ENCODE peak calls at places on chromosomes 16 and 17, in seven cellular contexts. One of them, this sample, is unnamed.

GRCh38 chr16:66926171-66926570 is 836 bp upstream of the RRAD start:
- DNase-seq in brain microvascular endothelial cell: no peak
- DNase-seq in neural progenitor cell: no peak
- DNase-seq in A549: no peak
- DNase-seq in GM20000: peak; percentile 32
- DNase-seq in heart right ventricle: peak; percentile 75
- DNase-seq in heart left ventricle: peak; percentile 86
- DNase-seq in this sample: no peak

GRCh38 chr16:54176376-54176901 is 110.1 kb downstream of the IRX3 start:
- DNase-seq in neural progenitor cell: peak; percentile 13
- DNase-seq in A549: no peak
- DNase-seq in heart left ventricle: no peak
- DNase-seq in heart right ventricle: no peak
- DNase-seq in brain microvascular endothelial cell: no peak
- DNase-seq in GM20000: no peak
- DNase-seq in this sample: no peak

GRCh38 chr17:66655861-66656260 is 179.1 kb upstream of the CACNG5 start:
- DNase-seq in brain microvascular endothelial cell: peak; percentile 72
- DNase-seq in heart right ventricle: no peak
- DNase-seq in GM20000: no peak
- DNase-seq in neural progenitor cell: no peak
- DNase-seq in heart left ventricle: no peak
- DNase-seq in A549: no peak
- DNase-seq in this sample: no peak

GRCh38 chr17:63450551-63450950 is 4.4 kb upstream of the CYB561 start:
- DNase-seq in A549: no peak
- DNase-seq in neural progenitor cell: no peak
- DNase-seq in GM20000: no peak
- DNase-seq in heart right ventricle: peak; percentile 37
- DNase-seq in brain microvascular endothelial cell: no peak
- DNase-seq in heart left ventricle: no peak
- DNase-seq in this sample: no peak

GRCh38 chr17:34300652-34301390 is 15.3 kb downstream of the CCL11 start:
- DNase-seq in heart left ventricle: no peak
- DNase-seq in A549: no peak
- DNase-seq in GM20000: no peak
- DNase-seq in neural progenitor cell: no peak
- DNase-seq in heart right ventricle: no peak
- DNase-seq in brain microvascular endothelial cell: peak; percentile 20
- DNase-seq in this sample: no peak

GRCh38 chr17:74271902-74272563 is 2.0 kb upstream of the DNAI2 start:
- DNase-seq in neural progenitor cell: peak; percentile 46
- DNase-seq in heart left ventricle: peak; percentile 81
- DNase-seq in heart right ventricle: peak; percentile 63
- DNase-seq in brain microvascular endothelial cell: no peak
- DNase-seq in GM20000: no peak
- DNase-seq in A549: no peak
- DNase-seq in this sample: no peak

GRCh38 chr16:70682239-70683145 is 3.4 kb downstream of the MTSS2 start:
- DNase-seq in heart right ventricle: no peak
- DNase-seq in GM20000: no peak
- DNase-seq in A549: no peak
- DNase-seq in neural progenitor cell: no peak
- DNase-seq in heart left ventricle: peak; percentile 24
- DNase-seq in brain microvascular endothelial cell: no peak
- DNase-seq in this sample: no peak

GRCh38 chr17:33072421-33073175 is 81.0 kb downstream of the SPACA3 start:
- DNase-seq in neural progenitor cell: no peak
- DNase-seq in GM20000: no peak
- DNase-seq in heart right ventricle: no peak
- DNase-seq in A549: peak; percentile 50
- DNase-seq in heart left ventricle: no peak
- DNase-seq in brain microvascular endothelial cell: no peak
- DNase-seq in this sample: no peak

GRCh38 chr16:72404299-72404698 is 232.3 kb upstream of the PMFBP1 start:
- DNase-seq in GM20000: no peak
- DNase-seq in heart right ventricle: no peak
- DNase-seq in brain microvascular endothelial cell: no peak
- DNase-seq in A549: no peak
- DNase-seq in heart left ventricle: no peak
- DNase-seq in neural progenitor cell: no peak
- DNase-seq in this sample: no peak

GRCh38 chr16:30585022-30585399 is 486 bp downstream of the ZNF785 start:
- DNase-seq in heart right ventricle: no peak
- DNase-seq in brain microvascular endothelial cell: peak; percentile 3
- DNase-seq in heart left ventricle: no peak
- DNase-seq in GM20000: peak; percentile 53
- DNase-seq in A549: no peak
- DNase-seq in neural progenitor cell: peak; percentile 37
- DNase-seq in this sample: no peak

GRCh38 chr17:81885869-81886548 is 5.4 kb downstream of the ALYREF start:
- DNase-seq in neural progenitor cell: no peak
- DNase-seq in GM20000: no peak
- DNase-seq in A549: no peak
- DNase-seq in heart left ventricle: no peak
- DNase-seq in brain microvascular endothelial cell: no peak
- DNase-seq in heart right ventricle: no peak
- DNase-seq in this sample: no peak

GRCh38 chr16:2471653-2472487 is 773 bp downstream of the NTN3 start:
- DNase-seq in A549: no peak
- DNase-seq in neural progenitor cell: peak; percentile 50
- DNase-seq in heart right ventricle: no peak
- DNase-seq in brain microvascular endothelial cell: no peak
- DNase-seq in heart left ventricle: no peak
- DNase-seq in GM20000: no peak
- DNase-seq in this sample: no peak

GRCh38 chr16:72455743-72456659 is 284.0 kb upstream of the PMFBP1 start:
- DNase-seq in neural progenitor cell: no peak
- DNase-seq in GM20000: no peak
- DNase-seq in A549: no peak
- DNase-seq in heart right ventricle: no peak
- DNase-seq in heart left ventricle: no peak
- DNase-seq in brain microvascular endothelial cell: no peak
- DNase-seq in this sample: no peak

GRCh38 chr17:7354262-7354781 is 634 bp upstream of the TMEM95 start:
- DNase-seq in A549: peak; percentile 42
- DNase-seq in brain microvascular endothelial cell: peak; percentile 55
- DNase-seq in heart right ventricle: no peak
- DNase-seq in neural progenitor cell: peak; percentile 62
- DNase-seq in heart left ventricle: no peak
- DNase-seq in GM20000: peak; percentile 42
- DNase-seq in this sample: no peak

GRCh38 chr16:79902351-79902750 is 301.8 kb upstream of the MAF start:
- DNase-seq in brain microvascular endothelial cell: peak; percentile 84
- DNase-seq in heart right ventricle: no peak
- DNase-seq in heart left ventricle: no peak
- DNase-seq in GM20000: no peak
- DNase-seq in neural progenitor cell: no peak
- DNase-seq in A549: no peak
- DNase-seq in this sample: no peak

GRCh38 chr17:67800495-67800928 is 24.8 kb upstream of the BPTF start:
- DNase-seq in brain microvascular endothelial cell: peak; percentile 83
- DNase-seq in GM20000: peak; percentile 77
- DNase-seq in A549: peak; percentile 86
- DNase-seq in heart left ventricle: peak; percentile 76
- DNase-seq in heart right ventricle: peak; percentile 77
- DNase-seq in neural progenitor cell: peak; percentile 83
- DNase-seq in this sample: peak; percentile 35

GRCh38 chr17:14737984-14738651 is 437.2 kb downstream of the HS3ST3B1 start:
- DNase-seq in brain microvascular endothelial cell: peak; percentile 99
- DNase-seq in heart left ventricle: peak; percentile 82
- DNase-seq in A549: peak; percentile 99
- DNase-seq in heart right ventricle: peak; percentile 4
- DNase-seq in GM20000: no peak
- DNase-seq in neural progenitor cell: peak; percentile 41
- DNase-seq in this sample: no peak

GRCh38 chr17:45722161-45722560 is 62.0 kb upstream of the CRHR1 start:
- DNase-seq in neural progenitor cell: peak; percentile 83
- DNase-seq in heart left ventricle: no peak
- DNase-seq in A549: peak; percentile 69
- DNase-seq in brain microvascular endothelial cell: no peak
- DNase-seq in GM20000: no peak
- DNase-seq in heart right ventricle: no peak
- DNase-seq in this sample: no peak

GRCh38 chr17:3167574-3167973 is 29.7 kb upstream of the OR1A2 start:
- DNase-seq in heart right ventricle: no peak
- DNase-seq in GM20000: peak; percentile 45
- DNase-seq in A549: no peak
- DNase-seq in heart left ventricle: no peak
- DNase-seq in brain microvascular endothelial cell: no peak
- DNase-seq in neural progenitor cell: no peak
- DNase-seq in this sample: no peak

GRCh38 chr17:60157487-60158040 is 7.8 kb downstream of the CA4 start:
- DNase-seq in brain microvascular endothelial cell: no peak
- DNase-seq in heart left ventricle: no peak
- DNase-seq in neural progenitor cell: no peak
- DNase-seq in GM20000: peak; percentile 21
- DNase-seq in heart right ventricle: no peak
- DNase-seq in A549: no peak
- DNase-seq in this sample: no peak

GRCh38 chr17:60155427-60155814 is 5.6 kb downstream of the CA4 start:
- DNase-seq in GM20000: no peak
- DNase-seq in brain microvascular endothelial cell: no peak
- DNase-seq in neural progenitor cell: no peak
- DNase-seq in heart left ventricle: no peak
- DNase-seq in heart right ventricle: no peak
- DNase-seq in A549: no peak
- DNase-seq in this sample: no peak

GRCh38 chr17:60154616-60155426 is 5.0 kb downstream of the CA4 start:
- DNase-seq in brain microvascular endothelial cell: peak; percentile 58
- DNase-seq in heart left ventricle: peak; percentile 68
- DNase-seq in A549: no peak
- DNase-seq in heart right ventricle: peak; percentile 62
- DNase-seq in GM20000: no peak
- DNase-seq in neural progenitor cell: no peak
- DNase-seq in this sample: no peak

GRCh38 chr17:60155815-60156214 is 6.0 kb downstream of the CA4 start:
- DNase-seq in A549: no peak
- DNase-seq in heart left ventricle: no peak
- DNase-seq in GM20000: no peak
- DNase-seq in heart right ventricle: no peak
- DNase-seq in brain microvascular endothelial cell: no peak
- DNase-seq in neural progenitor cell: no peak
- DNase-seq in this sample: no peak

DNA sequence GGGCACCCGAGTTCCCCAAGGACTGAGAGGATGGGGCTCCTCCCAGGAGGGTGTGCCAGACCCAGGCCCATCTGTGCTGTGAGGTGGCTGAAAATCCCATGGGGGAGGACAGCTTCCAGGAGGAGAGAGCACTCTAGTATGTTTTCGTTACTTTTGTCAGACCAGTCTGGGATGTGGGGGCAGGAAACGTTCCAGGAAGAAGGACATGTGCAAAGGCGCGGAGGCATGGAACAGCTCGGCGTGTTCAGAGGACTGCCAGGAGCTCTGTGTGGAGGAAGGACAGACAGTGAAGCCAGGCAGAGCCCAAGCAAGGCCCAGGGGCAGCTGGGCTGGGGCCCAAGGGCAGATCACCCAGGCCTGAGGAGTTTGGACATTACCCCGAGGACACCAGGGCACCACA is 7.0 kb downstream of the CA4 start:
- DNase-seq in neural progenitor cell: no peak
- DNase-seq in heart right ventricle: no peak
- DNase-seq in brain microvascular endothelial cell: no peak
- DNase-seq in GM20000: no peak
- DNase-seq in heart left ventricle: no peak
- DNase-seq in A549: no peak
- DNase-seq in this sample: no peak
- TF ChIP-seq CTCF in neural progenitor cell: no peak
- TF ChIP-seq CTCF in heart right ventricle: no peak
- TF ChIP-seq CTCF in brain microvascular endothelial cell: no peak
- TF ChIP-seq CTCF in GM20000: no peak
- TF ChIP-seq CTCF in heart left ventricle: no peak
- TF ChIP-seq CTCF in A549: no peak
- TF ChIP-seq CTCF in this sample: no peak

GRCh38 chr16:28191364-28191985 is 20.3 kb downstream of the XPO6 start:
- DNase-seq in A549: no peak
- DNase-seq in GM20000: no peak
- DNase-seq in brain microvascular endothelial cell: no peak
- DNase-seq in heart left ventricle: no peak
- DNase-seq in neural progenitor cell: no peak
- DNase-seq in heart right ventricle: no peak
- DNase-seq in this sample: no peak

GRCh38 chr16:28196331-28196987 is 15.3 kb downstream of the XPO6 start:
- DNase-seq in A549: no peak
- DNase-seq in GM20000: no peak
- DNase-seq in heart right ventricle: no peak
- DNase-seq in neural progenitor cell: no peak
- DNase-seq in brain microvascular endothelial cell: no peak
- DNase-seq in heart left ventricle: no peak
- DNase-seq in this sample: no peak

GRCh38 chr16:28195859-28196258 is 15.9 kb downstream of the XPO6 start:
- DNase-seq in heart right ventricle: no peak
- DNase-seq in neural progenitor cell: no peak
- DNase-seq in brain microvascular endothelial cell: no peak
- DNase-seq in GM20000: no peak
- DNase-seq in heart left ventricle: no peak
- DNase-seq in A549: no peak
- DNase-seq in this sample: no peak

GRCh38 chr16:28193530-28194423 is 18.0 kb downstream of the XPO6 start:
- DNase-seq in GM20000: no peak
- DNase-seq in A549: peak; percentile 59
- DNase-seq in heart right ventricle: no peak
- DNase-seq in neural progenitor cell: no peak
- DNase-seq in brain microvascular endothelial cell: peak; percentile 80
- DNase-seq in heart left ventricle: no peak
- DNase-seq in this sample: no peak

GRCh38 chr16:28192811-28193529 is 18.8 kb downstream of the XPO6 start:
- DNase-seq in neural progenitor cell: no peak
- DNase-seq in heart right ventricle: no peak
- DNase-seq in heart left ventricle: no peak
- DNase-seq in GM20000: peak; percentile 73
- DNase-seq in brain microvascular endothelial cell: no peak
- DNase-seq in A549: no peak
- DNase-seq in this sample: no peak
- TF ChIP-seq CTCF in neural progenitor cell: no peak
- TF ChIP-seq CTCF in heart right ventricle: no peak
- TF ChIP-seq CTCF in heart left ventricle: no peak
- TF ChIP-seq CTCF in GM20000: no peak
- TF ChIP-seq CTCF in brain microvascular endothelial cell: no peak
- TF ChIP-seq CTCF in A549: no peak
- TF ChIP-seq CTCF in this sample: no peak

DNA sequence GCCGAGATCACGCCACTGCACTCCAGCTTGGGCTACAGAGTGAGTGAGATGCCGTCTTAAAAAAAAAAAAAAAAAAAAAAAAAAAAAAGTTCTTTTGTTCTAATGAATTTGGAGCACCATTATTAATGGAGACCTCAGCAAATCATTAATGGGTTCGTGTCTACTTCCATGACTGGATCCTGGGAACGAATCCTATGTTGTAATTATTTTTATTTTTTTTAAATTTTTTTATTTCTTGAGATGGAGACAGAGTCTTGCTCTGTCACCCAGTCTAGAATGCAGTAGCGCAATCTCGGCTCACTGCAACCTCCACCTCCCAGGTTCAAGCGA is 30.7 kb downstream of the SPOP start:
- DNase-seq in A549: no peak
- DNase-seq in heart right ventricle: no peak
- DNase-seq in heart left ventricle: no peak
- DNase-seq in neural progenitor cell: no peak
- DNase-seq in GM20000: no peak
- DNase-seq in brain microvascular endothelial cell: no peak
- DNase-seq in this sample: no peak
- TF ChIP-seq CTCF in A549: no peak
- TF ChIP-seq CTCF in heart right ventricle: no peak
- TF ChIP-seq CTCF in heart left ventricle: no peak
- TF ChIP-seq CTCF in neural progenitor cell: no peak
- TF ChIP-seq CTCF in GM20000: no peak
- TF ChIP-seq CTCF in brain microvascular endothelial cell: no peak
- TF ChIP-seq CTCF in this sample: no peak

GRCh38 chr16:19014456-19014855 is 30.7 kb downstream of the TMC7 start:
- DNase-seq in heart left ventricle: no peak
- DNase-seq in A549: peak; percentile 73
- DNase-seq in heart right ventricle: peak; percentile 13
- DNase-seq in brain microvascular endothelial cell: no peak
- DNase-seq in neural progenitor cell: no peak
- DNase-seq in GM20000: no peak
- DNase-seq in this sample: no peak
- TF ChIP-seq CTCF in heart left ventricle: no peak
- TF ChIP-seq CTCF in A549: peak; percentile 23
- TF ChIP-seq CTCF in heart right ventricle: no peak
- TF ChIP-seq CTCF in brain microvascular endothelial cell: peak; percentile 3
- TF ChIP-seq CTCF in neural progenitor cell: no peak
- TF ChIP-seq CTCF in GM20000: no peak
- TF ChIP-seq CTCF in this sample: no peak